ENCODE peak calls at places on chromosomes 1 and 21, in eight cellular contexts. O is PC-3, X is GM20000, B is brain microvascular endothelial cell, M is progenitor cell of endocrine pancreas, F is astrocyte, D is endothelial cell of umbilical vein, R is uterus. Y is an unnamed sample.
A peak's percentile ranks its signal among the peaks of the same experiment; 100 is the strongest.

GRCh38 chr1:230191839-230192238 is 124.8 kb downstream of the GALNT2 start:
- DNase-seq in O (no peak), X (no peak), B (no peak), M (no peak), F (no peak), D (no peak), R (no peak), Y (no peak)

GRCh38 chr1:30417001-30417700 is 306.2 kb downstream of the MATN1 start:
- DNase-seq in O (no peak), X (no peak), B (no peak), M (no peak), F (no peak), D (no peak), R (peak; percentile 7), Y (no peak)

GRCh38 chr1:2460203-2460602 is 15.9 kb upstream of the PLCH2 start:
- DNase-seq in O (no peak), X (no peak), B (no peak), M (no peak), F (no peak), D (no peak), R (no peak), Y (no peak)

GRCh38 chr1:229717774-229718173 is 91.7 kb downstream of the URB2 start:
- DNase-seq in O (peak; percentile 35), X (no peak), B (no peak), M (no peak), F (no peak), D (no peak), R (no peak), Y (no peak)

GRCh38 chr21:36859744-36860501 is 106.5 kb downstream of the HLCS start:
- DNase-seq in O (peak; percentile 93), X (peak; percentile 36), B (peak; percentile 49), M (no peak), F (no peak), D (peak; percentile 58), R (peak; percentile 70), Y (no peak)

GRCh38 chr1:183096889-183097288 is 73.7 kb downstream of the LAMC1 start:
- DNase-seq in O (no peak), X (no peak), B (peak; percentile 49), M (no peak), F (peak; percentile 53), D (no peak), R (peak; percentile 52), Y (no peak)

GRCh38 chr1:177384461-177384860 is 213.7 kb downstream of the BRINP2 start:
- DNase-seq in O (peak; percentile 44), X (no peak), B (no peak), M (no peak), F (peak; percentile 58), D (no peak), R (no peak), Y (no peak)

GRCh38 chr1:158013840-158014520 is 20.5 kb downstream of the KIRREL1 start:
- DNase-seq in O (no peak), X (no peak), B (no peak), M (no peak), F (no peak), D (no peak), R (no peak), Y (no peak)

GRCh38 chr21:15023782-15024181 is 41.0 kb downstream of the NRIP1 start:
- DNase-seq in O (no peak), X (no peak), B (no peak), M (no peak), F (no peak), D (no peak), R (no peak), Y (no peak)

GRCh38 chr1:230326971-230327891 is 98.9 kb downstream of the PGBD5 start:
- DNase-seq in O (no peak), X (no peak), B (no peak), M (no peak), F (no peak), D (no peak), R (no peak), Y (no peak)

GRCh38 chr1:161185732-161186311 is 8.5 kb upstream of the B4GALT3 start:
- DNase-seq in O (no peak), X (peak; percentile 44), B (no peak), M (no peak), F (no peak), D (no peak), R (no peak), Y (no peak)

GRCh38 chr1:2486558-2486957 is 10.5 kb downstream of the PLCH2 start:
- DNase-seq in O (no peak), X (no peak), B (no peak), M (no peak), F (no peak), D (no peak), R (no peak), Y (no peak)

GRCh38 chr1:203055166-203055799 is 29.0 kb downstream of the PPFIA4 start:
- DNase-seq in O (no peak), X (no peak), B (no peak), M (no peak), F (no peak), D (no peak), R (no peak), Y (no peak)
- TF ChIP-seq CTCF in O (peak; percentile 41), X (no peak), B (peak; percentile 17), M (peak; percentile 9), F (no peak), D (no peak), R (no peak), Y (no peak)

DNA sequence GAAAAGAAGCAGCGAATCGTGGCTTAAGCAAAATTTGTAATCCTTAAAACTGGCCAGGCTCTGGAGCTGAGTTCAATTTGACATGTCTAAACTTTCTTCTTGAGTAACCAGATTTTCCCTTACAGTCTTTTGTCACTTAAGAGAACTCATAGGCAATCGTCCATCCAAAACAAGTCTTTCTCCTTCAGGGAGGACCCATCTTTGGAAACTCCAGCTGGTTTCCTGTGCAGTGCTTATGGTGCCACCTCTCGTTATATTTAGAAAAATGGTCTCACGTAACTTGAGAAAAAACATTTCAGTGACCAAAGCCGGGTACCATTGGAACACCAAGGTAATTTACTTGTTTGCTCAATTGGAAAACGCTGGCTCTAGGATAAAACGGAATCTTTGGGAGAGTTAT is 1.9 kb upstream of the PTTG1IP start:
- DNase-seq in O (peak; percentile 51), X (no peak), B (no peak), M (no peak), F (peak; percentile 26), D (peak; percentile 71), R (no peak), Y (no peak)
- TF ChIP-seq CTCF in O (peak; percentile 46), X (no peak), B (peak; percentile 13), M (no peak), F (no peak), D (no peak), R (no peak), Y (no peak)

DNA sequence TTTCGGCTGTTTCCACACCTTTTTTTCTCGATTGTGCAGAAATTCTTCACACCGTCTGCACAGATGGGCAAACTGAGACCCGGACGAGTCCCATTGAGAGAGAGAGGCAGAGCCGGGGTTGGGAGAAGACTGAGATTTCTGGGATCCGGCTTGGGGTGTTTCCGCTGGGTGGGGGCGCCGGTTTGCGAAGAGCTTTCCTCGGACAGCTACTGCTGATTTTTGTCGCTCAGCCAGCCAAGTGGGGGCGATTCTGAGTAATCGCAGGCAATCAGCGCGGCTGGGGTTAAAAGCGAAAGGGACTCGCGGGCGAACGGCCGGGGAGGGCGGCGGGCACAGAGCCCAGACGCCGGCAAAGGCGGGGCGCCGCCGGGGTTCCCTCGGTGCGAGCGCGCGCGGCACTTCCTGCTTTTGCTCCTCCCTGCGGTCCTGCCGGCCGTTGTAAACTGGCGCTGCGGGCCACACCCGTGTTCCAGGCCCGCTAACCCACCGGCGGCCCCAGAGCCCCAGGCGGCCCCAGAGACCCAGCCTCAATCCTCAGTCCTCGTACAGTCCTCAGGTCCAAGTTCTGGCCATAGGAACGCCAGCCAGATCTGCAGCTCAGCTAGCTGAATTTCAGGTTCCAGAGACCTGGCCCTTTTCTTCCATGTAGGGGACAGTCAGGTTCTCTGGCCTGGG is 32.4 kb upstream of the JUN start:
- DNase-seq in O (peak; percentile 89), X (peak; percentile 93), B (peak; percentile 87), M (peak; percentile 59), F (peak; percentile 85), D (peak; percentile 91), R (peak; percentile 87), Y (peak; percentile 66)
- TF ChIP-seq CTCF in O (peak; percentile 11), X (no peak), B (peak; percentile 24), M (no peak), F (no peak), D (peak; percentile 14), R (no peak), Y (no peak)

GRCh38 chr1:198068280-198068679 is 88.5 kb upstream of the NEK7 start:
- DNase-seq in O (no peak), X (no peak), B (no peak), M (no peak), F (no peak), D (no peak), R (no peak), Y (no peak)

GRCh38 chr1:198075296-198075695 is 81.5 kb upstream of the NEK7 start:
- DNase-seq in O (no peak), X (no peak), B (no peak), M (no peak), F (no peak), D (no peak), R (no peak), Y (no peak)

GRCh38 chr1:198072177-198072576 is 84.6 kb upstream of the NEK7 start:
- DNase-seq in O (peak; percentile 42), X (no peak), B (peak; percentile 7), M (no peak), F (no peak), D (peak; percentile 37), R (no peak), Y (no peak)
- TF ChIP-seq CTCF in O (peak; percentile 52), X (no peak), B (peak; percentile 21), M (no peak), F (peak; percentile 24), D (peak; percentile 26), R (no peak), Y (no peak)

GRCh38 chr1:20339811-20340457 is 49.3 kb downstream of the VWA5B1 start:
- DNase-seq in O (no peak), X (no peak), B (no peak), M (no peak), F (no peak), D (no peak), R (no peak), Y (no peak)

GRCh38 chr1:20337581-20337980 is 46.9 kb downstream of the VWA5B1 start:
- DNase-seq in O (no peak), X (no peak), B (no peak), M (no peak), F (no peak), D (no peak), R (no peak), Y (no peak)

GRCh38 chr1:20336105-20336605 is 45.5 kb downstream of the VWA5B1 start:
- DNase-seq in O (no peak), X (no peak), B (no peak), M (no peak), F (no peak), D (no peak), R (no peak), Y (no peak)
- TF ChIP-seq CTCF in O (no peak), X (no peak), B (peak; percentile 13), M (no peak), F (no peak), D (no peak), R (no peak), Y (no peak)

GRCh38 chr1:159056069-159056698 is 20.4 kb downstream of the AIM2 start:
- DNase-seq in O (no peak), X (no peak), B (no peak), M (no peak), F (no peak), D (no peak), R (no peak), Y (no peak)
- TF ChIP-seq CTCF in O (no peak), X (no peak), B (peak; percentile 41), M (no peak), F (no peak), D (peak; percentile 12), R (no peak), Y (no peak)